ENCODE peak calls at places on chromosomes 5 and 9, in four cellular contexts. N, I, F and A are unnamed samples.

GRCh38 chr9:93665566-93666278 is 89.3 kb downstream of the PHF2 start:
- DNase-seq in N (peak), I (no peak), F (no peak), A (no peak)

GRCh38 chr9:90296539-90296938 is 346.1 kb downstream of the DIRAS2 start:
- DNase-seq in F (no peak), N (no peak), I (no peak), A (no peak)

GRCh38 chr5:129696636-129697035 is 51.3 kb upstream of the MINAR2 start:
- DNase-seq in I (no peak), F (no peak), N (no peak), A (no peak)

GRCh38 chr5:181160-181559 is 10.1 kb upstream of the LRRC14B start:
- DNase-seq in F (no peak), I (no peak), N (no peak), A (no peak)

GRCh38 chr5:175921066-175921730 is 46.9 kb downstream of the THOC3 start:
- DNase-seq in N (no peak), F (no peak), I (peak), A (peak)

GRCh38 chr5:39063037-39063436 is 11.2 kb downstream of the RICTOR start:
- DNase-seq in N (no peak), I (no peak), F (no peak), A (no peak)

GRCh38 chr5:87252283-87252605 is 15.4 kb upstream of the RASA1 start:
- DNase-seq in N (no peak), I (no peak), F (no peak), A (no peak)

GRCh38 chr5:157651623-157652376 is 438 bp downstream of the SOX30 start:
- DNase-seq in F (no peak), N (peak), I (no peak), A (no peak)

GRCh38 chr5:181043285-181044092 is 3.4 kb downstream of the BTNL9 start:
- DNase-seq in I (peak), F (no peak), N (no peak), A (no peak)

GRCh38 chr5:55027589-55027988 is 3.5 kb downstream of the GZMK start:
- DNase-seq in F (no peak), N (no peak), I (no peak), A (no peak)

GRCh38 chr9:68706579-68707201 is 1.6 kb downstream of the PIP5K1B start:
- DNase-seq in I (no peak), F (no peak), N (no peak), A (no peak)

GRCh38 chr9:16915126-16915831 is 44.8 kb upstream of the BNC2 start:
- DNase-seq in N (no peak), I (no peak), F (no peak), A (no peak)

GRCh38 chr5:2748841-2749513 is 2.5 kb downstream of the IRX2 start:
- DNase-seq in F (no peak), I (no peak), N (no peak), A (no peak)

GRCh38 chr9:18498947-18499585 is 25.1 kb downstream of the ADAMTSL1 start:
- DNase-seq in F (no peak), I (no peak), N (no peak), A (no peak)

GRCh38 chr5:24161559-24161958 is 483.2 kb downstream of the CDH10 start:
- DNase-seq in I (no peak), F (no peak), N (no peak), A (no peak)

GRCh38 chr9:113887436-113887835 is 11.3 kb downstream of the ZNF618 start:
- DNase-seq in I (no peak), N (no peak), F (no peak), A (no peak)

GRCh38 chr5:55868846-55869245 is 17.7 kb downstream of the IL31RA start:
- DNase-seq in I (peak), F (peak), N (no peak), A (no peak)

GRCh38 chr5:141825836-141826560 is 52.2 kb downstream of the PCDH1 start:
- DNase-seq in N (no peak), I (peak), F (no peak), A (peak)

GRCh38 chr9:98879958-98880300 is 63.8 kb upstream of the COL15A1 start:
- DNase-seq in F (no peak), I (no peak), N (no peak), A (no peak)
- TF ChIP-seq ELF4 in F (no peak), I (no peak), N (no peak), A (no peak)

DNA sequence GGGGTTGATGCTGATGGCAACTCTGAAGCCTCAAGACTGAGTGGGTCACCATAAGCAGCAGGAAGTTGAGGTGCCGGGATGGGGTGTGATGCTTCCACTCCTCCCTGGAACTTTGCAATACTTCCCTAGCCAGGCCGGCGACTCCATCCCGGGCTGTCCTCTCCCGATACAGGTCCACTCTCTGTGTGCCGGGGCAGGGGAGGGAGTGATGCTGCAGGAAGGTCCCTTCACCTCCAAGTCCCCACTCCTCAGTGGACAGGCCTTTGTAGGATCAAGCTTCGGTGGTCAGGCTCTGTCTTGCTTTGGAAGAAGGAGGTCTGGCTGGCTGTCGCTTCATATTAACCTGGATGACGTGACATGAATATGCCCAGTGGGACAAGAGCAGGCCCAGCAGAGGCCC is 942 bp upstream of the SLC25A48 start:
- DNase-seq in N (no peak), F (no peak), I (no peak), A (no peak)
- TF ChIP-seq SP1 in N (no peak), F (no peak), I (no peak), A (no peak)

DNA sequence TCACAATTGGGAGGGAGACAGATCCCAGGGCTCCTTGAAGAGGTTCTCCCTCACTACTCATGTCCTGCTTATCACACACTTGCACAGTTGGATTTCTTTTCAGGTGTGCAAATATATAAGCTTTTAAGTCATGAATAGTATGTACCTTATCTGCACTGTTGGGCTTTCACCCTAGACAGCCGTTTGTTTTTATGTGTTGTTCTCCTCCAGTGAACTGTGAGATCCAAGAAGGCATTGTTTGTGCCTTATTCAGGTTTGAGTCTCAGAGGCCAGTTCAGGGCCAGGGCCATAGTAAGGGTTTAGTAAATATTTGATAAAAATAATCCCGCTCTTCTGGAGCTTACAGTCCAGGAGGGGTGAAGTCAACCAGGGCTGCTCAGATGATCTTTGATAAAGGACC is 480.0 kb downstream of the TMEM38B start:
- DNase-seq in I (no peak), F (no peak), N (no peak), A (no peak)
- TF ChIP-seq ELF4 in I (no peak), F (no peak), N (no peak), A (no peak)

GRCh38 chr5:82151622-82152021 is 126.5 kb downstream of the RPS23 start:
- DNase-seq in N (no peak), F (no peak), I (no peak), A (no peak)
- TF ChIP-seq SP1 in N (no peak), F (no peak), I (no peak), A (no peak)

DNA sequence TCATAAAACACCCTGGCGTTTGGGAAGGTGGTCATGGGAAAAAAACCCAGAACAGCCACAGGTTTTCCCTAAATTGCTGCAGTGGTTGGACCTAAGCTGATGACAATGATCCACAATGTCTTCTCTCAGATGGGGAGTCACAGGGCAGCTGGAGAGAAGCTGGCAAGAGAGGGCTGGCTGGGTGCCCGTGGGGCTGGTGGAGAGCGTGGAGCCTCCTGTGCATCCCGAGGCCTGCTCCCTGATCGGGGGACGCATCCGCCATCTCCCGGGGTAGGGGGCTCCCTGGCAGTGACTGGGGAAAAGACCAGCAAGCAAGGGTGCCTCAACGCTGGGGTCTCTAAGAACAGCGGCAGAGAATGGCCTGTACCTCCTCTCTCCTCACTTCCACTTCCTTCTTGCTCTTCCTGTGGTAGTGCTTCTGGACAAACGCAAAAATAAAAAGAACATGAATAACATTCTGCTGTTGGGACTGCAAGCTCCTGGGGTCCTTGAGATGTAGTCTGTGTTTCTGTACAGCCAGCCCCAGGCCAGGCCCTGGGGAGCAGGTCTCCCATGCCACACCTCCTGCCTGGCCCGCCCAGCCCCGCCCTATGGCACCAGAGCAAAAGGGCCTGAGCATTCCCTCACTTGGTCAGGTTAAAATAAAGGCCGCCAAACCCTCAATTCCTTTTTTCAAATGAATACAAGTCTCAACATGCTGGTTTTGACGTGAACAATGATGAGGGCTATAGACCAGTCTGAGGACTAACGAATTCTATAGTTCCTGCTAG is 7.0 kb upstream of the MRNIP start:
- DNase-seq in I (no peak), N (no peak), F (no peak), A (no peak)
- TF ChIP-seq ELF4 in I (no peak), N (no peak), F (no peak), A (no peak)

GRCh38 chr5:170861855-170862766 is at the start of gene RANBP17:
- DNase-seq in N (peak), I (no peak), F (no peak), A (peak)
- TF ChIP-seq SP1 in N (peak), I (no peak), F (no peak), A (no peak)

GRCh38 chr9:110050925-110051355 is 157.0 kb downstream of the C9orf152 start:
- DNase-seq in F (no peak), I (no peak), N (no peak), A (no peak)
- TF ChIP-seq ELF4 in F (no peak), I (no peak), N (no peak), A (no peak)

DNA sequence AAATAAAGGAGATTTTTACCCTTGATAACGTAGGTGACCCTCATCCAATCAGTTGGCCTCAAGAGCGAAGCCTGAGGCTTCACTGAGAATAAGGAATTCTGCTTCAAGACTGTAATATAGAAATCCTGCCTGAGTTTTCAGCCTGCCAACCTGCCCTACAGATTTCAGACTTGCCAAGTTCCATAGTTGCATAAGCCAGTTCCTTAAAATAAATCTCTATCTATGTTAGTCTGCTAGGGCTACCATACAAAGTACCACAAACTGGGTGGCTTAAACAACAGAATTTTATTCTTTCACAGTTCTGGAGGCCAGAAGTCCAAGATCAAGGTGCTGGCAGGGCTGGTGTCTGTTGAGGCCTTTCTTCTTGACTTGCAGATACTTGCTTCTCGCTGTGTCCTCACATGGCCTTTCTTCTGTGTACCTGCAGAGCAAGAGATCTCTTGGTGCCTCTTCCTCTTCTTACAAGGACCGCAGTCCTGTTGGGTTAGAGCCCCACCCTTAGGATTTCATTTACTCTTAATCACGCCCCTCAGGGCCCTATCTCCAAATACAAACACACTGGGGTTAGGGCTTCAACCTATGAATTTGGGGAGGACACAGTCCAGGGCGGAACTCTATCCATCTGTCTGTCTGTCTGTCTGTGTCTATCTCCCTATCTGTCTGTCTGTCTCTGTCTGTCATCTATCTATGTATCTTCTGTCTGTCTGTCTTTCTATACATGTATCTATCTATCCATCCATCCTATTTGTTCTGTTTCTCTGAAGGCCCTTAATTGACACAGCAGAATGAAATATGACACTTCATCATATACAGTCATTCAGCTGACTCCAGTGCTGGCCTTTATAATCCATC is 17.0 kb upstream of the CMBL start:
- DNase-seq in I (peak), F (no peak), N (no peak), A (no peak)
- TF ChIP-seq SP1 in I (no peak), F (no peak), N (no peak), A (no peak)